ENCODE peak calls at places on chromosomes 4 and X, in eight cellular contexts. D is HCT116, T is brain microvascular endothelial cell, Z is tibial artery, B is lower lobe of right lung, S is fibroblast of mammary gland, Q is ovary, W is NB4. V is an unnamed sample.

GRCh38 chr4:20095805-20096541 is 155.7 kb upstream of the SLIT2 start:
- DNase-seq in Z (no peak), T (no peak), D (no peak), B (no peak), S (no peak), W (no peak), Q (no peak), V (peak)

GRCh38 chr4:120843840-120844527 is 78.5 kb downstream of the PRDM5 start:
- DNase-seq in D (no peak), T (no peak), B (peak), Z (no peak), W (peak), S (no peak), Q (peak), V (no peak)

GRCh38 chr4:149465941-149466340 is 349.7 kb downstream of the IQCM start:
- DNase-seq in T (peak), S (peak), W (no peak), Z (no peak), D (no peak), B (no peak), Q (no peak), V (peak)

GRCh38 chrX:10015711-10016515 is 48.8 kb downstream of the CLDN34 start:
- DNase-seq in Q (peak), T (no peak), Z (peak), W (no peak), S (no peak), B (peak), D (no peak), V (peak)

GRCh38 chrX:52346462-52347165 is 22.2 kb upstream of the XAGE2 start:
- DNase-seq in Q (no peak), S (peak), Z (no peak), T (peak), B (no peak), W (peak), D (peak), V (no peak)

GRCh38 chr4:185554243-185555126 is 19.2 kb upstream of the PDLIM3 start:
- DNase-seq in B (no peak), W (no peak), Z (no peak), T (no peak), Q (no peak), D (no peak), S (no peak), V (no peak)

GRCh38 chr4:10611673-10612072 is 72.9 kb downstream of the CLNK start:
- DNase-seq in S (peak), T (peak), Z (no peak), D (peak), B (no peak), W (no peak), Q (no peak), V (peak)

GRCh38 chr4:122450847-122451246 is 5.7 kb downstream of the IL2 start:
- DNase-seq in B (no peak), T (peak), S (peak), Z (no peak), Q (no peak), W (peak), D (peak), V (peak)

GRCh38 chr4:8296491-8296890 is 26.9 kb downstream of the HTRA3 start:
- DNase-seq in T (no peak), Q (peak), D (no peak), S (no peak), B (peak), W (no peak), Z (peak), V (no peak)

GRCh38 chrX:9141496-9141895 is 107.6 kb upstream of the FAM9B start:
- DNase-seq in Z (no peak), D (no peak), B (no peak), Q (no peak), S (peak), W (no peak), T (peak), V (peak)

GRCh38 chrX:24301806-24302205 is 12.1 kb downstream of the SUPT20HL2 start:
- DNase-seq in T (no peak), D (no peak), B (no peak), S (peak), W (no peak), Z (no peak), Q (no peak), V (no peak)

GRCh38 chrX:24305905-24306304 is 8.0 kb downstream of the SUPT20HL2 start:
- DNase-seq in W (no peak), B (no peak), Z (no peak), S (no peak), Q (peak), D (no peak), T (no peak), V (no peak)

GRCh38 chrX:24301060-24301459 is 12.8 kb downstream of the SUPT20HL2 start:
- DNase-seq in Q (no peak), T (no peak), Z (no peak), B (no peak), D (no peak), S (peak), W (no peak), V (no peak)

GRCh38 chrX:24306430-24306829 is 7.4 kb downstream of the SUPT20HL2 start:
- DNase-seq in B (no peak), Z (no peak), Q (no peak), D (no peak), S (no peak), W (peak), T (no peak), V (no peak)
- TF ChIP-seq CTCF in B (no peak), Z (no peak), Q (no peak), D (no peak), S (no peak), W (no peak), T (peak), V (no peak)

GRCh38 chr4:184263461-184263860 is 45.8 kb upstream of the ENPP6 start:
- DNase-seq in S (no peak), Q (no peak), W (no peak), B (no peak), Z (no peak), D (no peak), T (no peak), V (no peak)
- H3K4me3 ChIP-seq in S (no peak), Q (no peak), W (no peak), B (no peak), Z (no peak), D (no peak), T (no peak), V (no peak)

GRCh38 chrX:152861826-152862225 is 31.0 kb downstream of the NSDHL start:
- DNase-seq in Q (no peak), D (no peak), Z (no peak), T (no peak), B (no peak), W (no peak), S (no peak), V (no peak)
- TF ChIP-seq CTCF in Q (no peak), D (no peak), Z (no peak), T (no peak), B (no peak), W (no peak), S (no peak), V (no peak)

GRCh38 chrX:39309018-39309620 is 507.9 kb downstream of the MID1IP1 start:
- DNase-seq in T (peak), Z (no peak), S (peak), Q (peak), D (no peak), W (peak), B (no peak), V (peak)
- H3K4me3 ChIP-seq in T (no peak), Z (no peak), S (no peak), Q (no peak), D (no peak), W (no peak), B (no peak), V (no peak)

DNA sequence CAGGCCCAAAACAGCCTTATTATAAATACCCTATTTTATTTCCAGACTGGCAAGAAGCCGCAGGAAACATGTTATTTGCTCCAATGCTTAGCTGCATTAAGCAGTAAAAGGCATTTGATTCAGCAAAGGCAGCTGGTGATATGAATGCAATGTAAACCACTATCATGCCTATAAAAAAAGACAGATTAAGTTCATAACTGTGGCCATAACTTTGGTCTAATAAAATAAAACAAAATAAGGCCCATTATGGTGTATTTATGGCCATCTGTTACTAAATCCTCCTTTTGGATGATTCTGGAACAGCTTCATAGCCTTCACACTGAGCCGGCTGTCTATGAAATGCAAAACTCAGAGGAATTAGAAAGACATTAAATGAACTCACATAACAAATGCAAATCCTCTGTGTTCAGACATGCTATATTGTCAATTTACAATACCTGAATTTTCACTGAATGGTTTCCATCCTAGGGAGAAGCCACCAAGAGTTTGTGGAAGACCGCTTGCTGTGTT is 223.7 kb upstream of the FAT4 start:
- DNase-seq in Q (no peak), B (no peak), Z (no peak), T (no peak), S (no peak), D (no peak), W (no peak), V (no peak)
- TF ChIP-seq CTCF in Q (no peak), B (no peak), Z (no peak), T (no peak), S (no peak), D (no peak), W (no peak), V (no peak)

GRCh38 chr4:41879552-41879951 is 55.7 kb upstream of the TMEM33 start:
- DNase-seq in D (no peak), Z (no peak), B (no peak), Q (no peak), T (no peak), S (no peak), W (no peak), V (no peak)
- H3K4me3 ChIP-seq in D (no peak), Z (no peak), B (no peak), Q (no peak), T (no peak), S (no peak), W (no peak), V (no peak)

GRCh38 chrX:3548743-3549441 is 164.6 kb downstream of the PRKX start:
- DNase-seq in Z (no peak), Q (no peak), T (peak), B (no peak), D (peak), S (peak), W (peak), V (peak)
- TF ChIP-seq CTCF in Z (peak), Q (no peak), T (peak), B (peak), D (no peak), S (peak), W (no peak), V (peak)

GRCh38 chr4:2792711-2793577 is at the start of gene SH3BP2:
- DNase-seq in S (no peak), W (peak), T (no peak), Q (peak), D (peak), B (peak), Z (peak), V (peak)
- H3K4me3 ChIP-seq in S (peak), W (peak), T (peak), Q (peak), D (peak), B (peak), Z (peak), V (peak)

GRCh38 chr4:6079965-6080364 is 61.7 kb upstream of the C4orf50 start:
- DNase-seq in Q (no peak), S (no peak), B (no peak), D (no peak), Z (no peak), T (no peak), W (no peak), V (no peak)
- TF ChIP-seq CTCF in Q (no peak), S (no peak), B (no peak), D (no peak), Z (no peak), T (no peak), W (no peak), V (no peak)

GRCh38 chrX:7889680-7890079 is 37.5 kb downstream of the PNPLA4 start:
- DNase-seq in Q (no peak), Z (no peak), B (no peak), S (peak), W (no peak), D (no peak), T (peak), V (peak)
- H3K4me3 ChIP-seq in Q (no peak), Z (no peak), B (no peak), S (no peak), W (no peak), D (no peak), T (no peak), V (no peak)

V was measured in AG10803.